ENCODE peak calls at places on chromosomes 4 and X, in eight cellular contexts. One of them, this sample, is unnamed. For H3K4me1, the result is how much of the 10 kb centered on the place peaks cover.

GRCh38 chr4:99462875-99463464 is 27.8 kb upstream of the ADH7 start:
- DNase-seq in Panc1: peak
- DNase-seq in esophagus squamous epithelium: no peak
- DNase-seq in left lung: peak
- DNase-seq in CD8-positive, alpha-beta memory T cell: no peak
- DNase-seq in naive thymus-derived CD4-positive, alpha-beta T cell: peak
- DNase-seq in fibroblast of lung: peak
- DNase-seq in tibial artery: peak
- DNase-seq in this sample: no peak

GRCh38 chrX:106611323-106611681 is 476 bp upstream of the RADX start:
- DNase-seq in tibial artery: no peak
- DNase-seq in esophagus squamous epithelium: no peak
- DNase-seq in Panc1: no peak
- DNase-seq in naive thymus-derived CD4-positive, alpha-beta T cell: no peak
- DNase-seq in left lung: no peak
- DNase-seq in CD8-positive, alpha-beta memory T cell: no peak
- DNase-seq in fibroblast of lung: no peak
- DNase-seq in this sample: no peak

GRCh38 chr4:124851741-124852140 is 139.2 kb upstream of the ANKRD50 start:
- DNase-seq in CD8-positive, alpha-beta memory T cell: no peak
- DNase-seq in Panc1: no peak
- DNase-seq in esophagus squamous epithelium: no peak
- DNase-seq in left lung: no peak
- DNase-seq in fibroblast of lung: no peak
- DNase-seq in naive thymus-derived CD4-positive, alpha-beta T cell: no peak
- DNase-seq in tibial artery: no peak
- DNase-seq in this sample: no peak

GRCh38 chr4:52912608-52913007 is 50.5 kb downstream of the RASL11B start:
- DNase-seq in esophagus squamous epithelium: no peak
- DNase-seq in CD8-positive, alpha-beta memory T cell: no peak
- DNase-seq in naive thymus-derived CD4-positive, alpha-beta T cell: no peak
- DNase-seq in left lung: no peak
- DNase-seq in Panc1: no peak
- DNase-seq in tibial artery: no peak
- DNase-seq in fibroblast of lung: peak
- DNase-seq in this sample: no peak

GRCh38 chr4:159398236-159398638 is 295.4 kb downstream of the RAPGEF2 start:
- DNase-seq in left lung: no peak
- DNase-seq in tibial artery: no peak
- DNase-seq in Panc1: no peak
- DNase-seq in esophagus squamous epithelium: no peak
- DNase-seq in fibroblast of lung: peak
- DNase-seq in CD8-positive, alpha-beta memory T cell: no peak
- DNase-seq in naive thymus-derived CD4-positive, alpha-beta T cell: no peak
- DNase-seq in this sample: no peak

GRCh38 chr4:124527364-124527763 is 185.2 kb downstream of the ANKRD50 start:
- DNase-seq in left lung: no peak
- DNase-seq in naive thymus-derived CD4-positive, alpha-beta T cell: no peak
- DNase-seq in fibroblast of lung: no peak
- DNase-seq in esophagus squamous epithelium: no peak
- DNase-seq in tibial artery: no peak
- DNase-seq in CD8-positive, alpha-beta memory T cell: no peak
- DNase-seq in Panc1: no peak
- DNase-seq in this sample: no peak

GRCh38 chr4:189092596-189092995 is 848.1 kb upstream of the FRG1 start:
- DNase-seq in Panc1: no peak
- DNase-seq in esophagus squamous epithelium: no peak
- DNase-seq in tibial artery: no peak
- DNase-seq in CD8-positive, alpha-beta memory T cell: no peak
- DNase-seq in left lung: no peak
- DNase-seq in fibroblast of lung: no peak
- DNase-seq in naive thymus-derived CD4-positive, alpha-beta T cell: no peak
- DNase-seq in this sample: no peak

GRCh38 chrX:129651756-129652564 is 2.8 kb downstream of the APLN start:
- DNase-seq in esophagus squamous epithelium: no peak
- DNase-seq in left lung: no peak
- DNase-seq in naive thymus-derived CD4-positive, alpha-beta T cell: no peak
- DNase-seq in CD8-positive, alpha-beta memory T cell: no peak
- DNase-seq in fibroblast of lung: no peak
- DNase-seq in tibial artery: no peak
- DNase-seq in Panc1: no peak
- DNase-seq in this sample: no peak

GRCh38 chrX:124467202-124467601 is 120.8 kb downstream of the SH2D1A start:
- DNase-seq in esophagus squamous epithelium: no peak
- DNase-seq in fibroblast of lung: no peak
- DNase-seq in naive thymus-derived CD4-positive, alpha-beta T cell: no peak
- DNase-seq in left lung: no peak
- DNase-seq in Panc1: no peak
- DNase-seq in CD8-positive, alpha-beta memory T cell: no peak
- DNase-seq in tibial artery: no peak
- DNase-seq in this sample: no peak

GRCh38 chr4:187304131-187304530 is 580.5 kb upstream of the FAT1 start:
- DNase-seq in Panc1: no peak
- DNase-seq in tibial artery: no peak
- DNase-seq in fibroblast of lung: no peak
- DNase-seq in naive thymus-derived CD4-positive, alpha-beta T cell: no peak
- DNase-seq in esophagus squamous epithelium: no peak
- DNase-seq in CD8-positive, alpha-beta memory T cell: no peak
- DNase-seq in left lung: no peak
- DNase-seq in this sample: no peak

GRCh38 chr4:15162465-15163283 is 160.4 kb downstream of the CPEB2 start:
- DNase-seq in tibial artery: no peak
- DNase-seq in left lung: no peak
- DNase-seq in fibroblast of lung: no peak
- DNase-seq in naive thymus-derived CD4-positive, alpha-beta T cell: peak
- DNase-seq in Panc1: no peak
- DNase-seq in esophagus squamous epithelium: no peak
- DNase-seq in CD8-positive, alpha-beta memory T cell: no peak
- DNase-seq in this sample: no peak

GRCh38 chrX:47239898-47240545 is 7.2 kb downstream of the USP11 start:
- DNase-seq in left lung: no peak
- DNase-seq in fibroblast of lung: no peak
- DNase-seq in naive thymus-derived CD4-positive, alpha-beta T cell: no peak
- DNase-seq in Panc1: no peak
- DNase-seq in esophagus squamous epithelium: no peak
- DNase-seq in CD8-positive, alpha-beta memory T cell: no peak
- DNase-seq in tibial artery: no peak
- DNase-seq in this sample: no peak

GRCh38 chr4:152138451-152138850 is 377.6 kb upstream of the GATB start:
- DNase-seq in Panc1: no peak
- DNase-seq in left lung: no peak
- DNase-seq in CD8-positive, alpha-beta memory T cell: no peak
- DNase-seq in naive thymus-derived CD4-positive, alpha-beta T cell: peak
- DNase-seq in esophagus squamous epithelium: no peak
- DNase-seq in tibial artery: no peak
- DNase-seq in fibroblast of lung: no peak
- DNase-seq in this sample: no peak

GRCh38 chr4:24912252-24913098 is at the start of gene CCDC149:
- DNase-seq in CD8-positive, alpha-beta memory T cell: no peak
- DNase-seq in Panc1: no peak
- DNase-seq in tibial artery: peak
- DNase-seq in naive thymus-derived CD4-positive, alpha-beta T cell: no peak
- DNase-seq in left lung: peak
- DNase-seq in esophagus squamous epithelium: no peak
- DNase-seq in fibroblast of lung: peak
- DNase-seq in this sample: peak

GRCh38 chrX:107766470-107767140 is 9.0 kb downstream of the TSC22D3 start:
- DNase-seq in esophagus squamous epithelium: no peak
- DNase-seq in tibial artery: peak
- DNase-seq in fibroblast of lung: peak
- DNase-seq in naive thymus-derived CD4-positive, alpha-beta T cell: no peak
- DNase-seq in left lung: no peak
- DNase-seq in CD8-positive, alpha-beta memory T cell: no peak
- DNase-seq in Panc1: no peak
- DNase-seq in this sample: no peak

GRCh38 chrX:153903238-153903980 is 1.1 kb upstream of the AVPR2 start:
- DNase-seq in fibroblast of lung: no peak
- DNase-seq in tibial artery: no peak
- DNase-seq in Panc1: no peak
- DNase-seq in esophagus squamous epithelium: no peak
- DNase-seq in CD8-positive, alpha-beta memory T cell: no peak
- DNase-seq in left lung: no peak
- DNase-seq in naive thymus-derived CD4-positive, alpha-beta T cell: no peak
- DNase-seq in this sample: no peak

GRCh38 chr4:145482209-145483021 is 762 bp downstream of the SMAD1 start:
- DNase-seq in CD8-positive, alpha-beta memory T cell: no peak
- DNase-seq in Panc1: no peak
- DNase-seq in tibial artery: peak
- DNase-seq in esophagus squamous epithelium: no peak
- DNase-seq in fibroblast of lung: peak
- DNase-seq in naive thymus-derived CD4-positive, alpha-beta T cell: peak
- DNase-seq in left lung: peak
- DNase-seq in this sample: peak

GRCh38 chr4:16001484-16001858 is 38.5 kb upstream of the FGFBP2 start:
- DNase-seq in esophagus squamous epithelium: no peak
- DNase-seq in tibial artery: peak
- DNase-seq in CD8-positive, alpha-beta memory T cell: no peak
- DNase-seq in left lung: peak
- DNase-seq in fibroblast of lung: peak
- DNase-seq in Panc1: peak
- DNase-seq in naive thymus-derived CD4-positive, alpha-beta T cell: peak
- DNase-seq in this sample: no peak

GRCh38 chrX:19752043-19752442 is 135.4 kb downstream of the SH3KBP1 start:
- DNase-seq in Panc1: no peak
- DNase-seq in esophagus squamous epithelium: no peak
- DNase-seq in left lung: no peak
- DNase-seq in CD8-positive, alpha-beta memory T cell: no peak
- DNase-seq in naive thymus-derived CD4-positive, alpha-beta T cell: no peak
- DNase-seq in tibial artery: no peak
- DNase-seq in fibroblast of lung: no peak
- DNase-seq in this sample: no peak
- H3K4me1 ChIP-seq in Panc1: under half
- H3K4me1 ChIP-seq in esophagus squamous epithelium: under half
- H3K4me1 ChIP-seq in left lung: under half
- H3K4me1 ChIP-seq in CD8-positive, alpha-beta memory T cell: half or more
- H3K4me1 ChIP-seq in naive thymus-derived CD4-positive, alpha-beta T cell: half or more
- H3K4me1 ChIP-seq in tibial artery: under half
- H3K4me1 ChIP-seq in fibroblast of lung: under half
- H3K4me1 ChIP-seq in this sample: under half

DNA sequence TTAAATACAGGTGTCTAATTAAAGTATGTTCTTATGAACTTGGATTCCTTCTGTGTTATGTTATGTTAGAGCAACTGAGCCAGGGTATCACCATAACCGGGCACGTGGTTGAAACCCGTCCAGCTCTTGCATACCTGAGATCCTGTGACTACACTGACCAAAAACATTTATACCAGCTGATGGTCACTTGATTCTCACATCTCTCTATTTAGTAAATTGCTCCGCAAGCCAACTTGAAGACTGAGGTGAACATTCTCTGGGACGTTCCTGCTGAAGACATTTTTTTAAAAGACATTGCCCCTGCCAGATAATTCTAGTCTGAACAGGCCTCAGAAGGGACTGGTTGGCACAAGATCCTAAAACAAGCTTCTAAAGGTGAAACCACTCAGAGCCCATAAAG is 550.0 kb upstream of the DIPK2B start:
- DNase-seq in naive thymus-derived CD4-positive, alpha-beta T cell: no peak
- DNase-seq in fibroblast of lung: peak
- DNase-seq in esophagus squamous epithelium: no peak
- DNase-seq in left lung: no peak
- DNase-seq in tibial artery: no peak
- DNase-seq in Panc1: no peak
- DNase-seq in CD8-positive, alpha-beta memory T cell: no peak
- DNase-seq in this sample: peak
- H3K4me1 ChIP-seq in naive thymus-derived CD4-positive, alpha-beta T cell: under half
- H3K4me1 ChIP-seq in fibroblast of lung: under half
- H3K4me1 ChIP-seq in esophagus squamous epithelium: under half
- H3K4me1 ChIP-seq in left lung: half or more
- H3K4me1 ChIP-seq in tibial artery: under half
- H3K4me1 ChIP-seq in Panc1: under half
- H3K4me1 ChIP-seq in CD8-positive, alpha-beta memory T cell: under half
- H3K4me1 ChIP-seq in this sample: under half

DNA sequence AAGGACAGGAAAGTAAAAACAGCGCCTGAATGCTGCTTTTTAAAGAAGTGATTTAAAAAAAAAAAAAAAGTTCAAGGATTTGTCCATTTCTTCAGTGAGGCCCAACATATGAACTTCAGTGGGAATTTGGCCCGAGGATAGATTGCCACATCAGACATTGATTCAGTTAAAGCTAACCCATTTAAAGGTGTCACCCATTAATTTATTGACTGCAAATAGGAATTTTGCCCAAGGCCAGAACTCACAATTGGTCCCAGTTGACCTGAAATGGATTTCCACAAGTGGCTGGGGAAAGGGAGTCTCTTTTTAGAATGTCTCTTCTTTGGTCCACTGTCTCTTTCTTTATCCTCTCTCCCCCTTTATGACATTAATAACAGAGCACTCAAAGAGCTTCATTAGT is 86.5 kb upstream of the RPL34 start:
- DNase-seq in CD8-positive, alpha-beta memory T cell: no peak
- DNase-seq in esophagus squamous epithelium: no peak
- DNase-seq in left lung: no peak
- DNase-seq in Panc1: no peak
- DNase-seq in fibroblast of lung: no peak
- DNase-seq in tibial artery: no peak
- DNase-seq in naive thymus-derived CD4-positive, alpha-beta T cell: no peak
- DNase-seq in this sample: no peak
- H3K4me1 ChIP-seq in CD8-positive, alpha-beta memory T cell: half or more
- H3K4me1 ChIP-seq in esophagus squamous epithelium: under half
- H3K4me1 ChIP-seq in left lung: under half
- H3K4me1 ChIP-seq in Panc1: under half
- H3K4me1 ChIP-seq in fibroblast of lung: under half
- H3K4me1 ChIP-seq in tibial artery: under half
- H3K4me1 ChIP-seq in naive thymus-derived CD4-positive, alpha-beta T cell: under half
- H3K4me1 ChIP-seq in this sample: under half

GRCh38 chr4:86845593-86845992 is 3.6 kb downstream of the SLC10A6 start:
- DNase-seq in left lung: no peak
- DNase-seq in Panc1: no peak
- DNase-seq in naive thymus-derived CD4-positive, alpha-beta T cell: no peak
- DNase-seq in tibial artery: no peak
- DNase-seq in esophagus squamous epithelium: no peak
- DNase-seq in fibroblast of lung: no peak
- DNase-seq in CD8-positive, alpha-beta memory T cell: no peak
- DNase-seq in this sample: no peak
- H3K4me1 ChIP-seq in left lung: under half
- H3K4me1 ChIP-seq in Panc1: under half
- H3K4me1 ChIP-seq in naive thymus-derived CD4-positive, alpha-beta T cell: under half
- H3K4me1 ChIP-seq in tibial artery: under half
- H3K4me1 ChIP-seq in esophagus squamous epithelium: under half
- H3K4me1 ChIP-seq in fibroblast of lung: under half
- H3K4me1 ChIP-seq in CD8-positive, alpha-beta memory T cell: under half
- H3K4me1 ChIP-seq in this sample: under half

GRCh38 chrX:48937065-48937907 is 18.5 kb upstream of the PIM2 start:
- DNase-seq in tibial artery: no peak
- DNase-seq in Panc1: no peak
- DNase-seq in fibroblast of lung: peak
- DNase-seq in esophagus squamous epithelium: peak
- DNase-seq in CD8-positive, alpha-beta memory T cell: peak
- DNase-seq in naive thymus-derived CD4-positive, alpha-beta T cell: peak
- DNase-seq in left lung: peak
- DNase-seq in this sample: peak
- H3K4me1 ChIP-seq in tibial artery: under half
- H3K4me1 ChIP-seq in Panc1: under half
- H3K4me1 ChIP-seq in fibroblast of lung: under half
- H3K4me1 ChIP-seq in esophagus squamous epithelium: under half
- H3K4me1 ChIP-seq in CD8-positive, alpha-beta memory T cell: half or more
- H3K4me1 ChIP-seq in naive thymus-derived CD4-positive, alpha-beta T cell: half or more
- H3K4me1 ChIP-seq in left lung: half or more
- H3K4me1 ChIP-seq in this sample: under half

GRCh38 chr4:184382189-184382846 is 92.0 kb downstream of the IRF2 start:
- DNase-seq in esophagus squamous epithelium: no peak
- DNase-seq in CD8-positive, alpha-beta memory T cell: no peak
- DNase-seq in naive thymus-derived CD4-positive, alpha-beta T cell: no peak
- DNase-seq in left lung: no peak
- DNase-seq in Panc1: no peak
- DNase-seq in fibroblast of lung: no peak
- DNase-seq in tibial artery: no peak
- DNase-seq in this sample: no peak
- H3K4me1 ChIP-seq in esophagus squamous epithelium: under half
- H3K4me1 ChIP-seq in CD8-positive, alpha-beta memory T cell: under half
- H3K4me1 ChIP-seq in naive thymus-derived CD4-positive, alpha-beta T cell: under half
- H3K4me1 ChIP-seq in left lung: half or more
- H3K4me1 ChIP-seq in Panc1: under half
- H3K4me1 ChIP-seq in fibroblast of lung: under half
- H3K4me1 ChIP-seq in tibial artery: under half
- H3K4me1 ChIP-seq in this sample: under half

GRCh38 chr4:114606240-114606639 is 7.6 kb downstream of the UGT8 start:
- DNase-seq in naive thymus-derived CD4-positive, alpha-beta T cell: no peak
- DNase-seq in esophagus squamous epithelium: no peak
- DNase-seq in Panc1: no peak
- DNase-seq in fibroblast of lung: no peak
- DNase-seq in tibial artery: no peak
- DNase-seq in CD8-positive, alpha-beta memory T cell: no peak
- DNase-seq in left lung: no peak
- DNase-seq in this sample: no peak
- H3K4me1 ChIP-seq in naive thymus-derived CD4-positive, alpha-beta T cell: under half
- H3K4me1 ChIP-seq in esophagus squamous epithelium: under half
- H3K4me1 ChIP-seq in Panc1: under half
- H3K4me1 ChIP-seq in fibroblast of lung: under half
- H3K4me1 ChIP-seq in tibial artery: under half
- H3K4me1 ChIP-seq in CD8-positive, alpha-beta memory T cell: under half
- H3K4me1 ChIP-seq in left lung: under half
- H3K4me1 ChIP-seq in this sample: under half

This sample was measured in breast epithelium.